ENCODE peak calls at places on chromosomes 4 and X, in six cellular contexts. One of them, this sample, is unnamed.

GRCh38 chrX:150310881-150311280 is 52.2 kb upstream of the MAMLD1 start:
- DNase-seq in H1: no peak
- DNase-seq in mesendoderm: no peak
- DNase-seq in IMR-90: no peak
- DNase-seq in mesenchymal stem cell: no peak
- DNase-seq in neuronal stem cell: no peak
- DNase-seq in this sample: peak

GRCh38 chr4:6894528-6895498 is 14.8 kb upstream of the TBC1D14 start:
- DNase-seq in neuronal stem cell: no peak
- DNase-seq in IMR-90: no peak
- DNase-seq in H1: no peak
- DNase-seq in mesendoderm: no peak
- DNase-seq in mesenchymal stem cell: no peak
- DNase-seq in this sample: no peak

GRCh38 chrX:153709726-153710674 is 14.2 kb downstream of the BCAP31 start:
- DNase-seq in mesenchymal stem cell: no peak
- DNase-seq in neuronal stem cell: no peak
- DNase-seq in mesendoderm: no peak
- DNase-seq in IMR-90: no peak
- DNase-seq in H1: no peak
- DNase-seq in this sample: no peak

GRCh38 chrX:17788439-17788838 is 51.1 kb downstream of the SCML1 start:
- DNase-seq in neuronal stem cell: peak
- DNase-seq in IMR-90: peak
- DNase-seq in mesendoderm: peak
- DNase-seq in H1: peak
- DNase-seq in mesenchymal stem cell: peak
- DNase-seq in this sample: peak

GRCh38 chr4:148007303-148007702 is 275.4 kb downstream of the ARHGAP10 start:
- DNase-seq in mesenchymal stem cell: peak
- DNase-seq in IMR-90: peak
- DNase-seq in mesendoderm: peak
- DNase-seq in neuronal stem cell: no peak
- DNase-seq in H1: no peak
- DNase-seq in this sample: no peak

GRCh38 chrX:132384301-132384700 is 104.5 kb downstream of the MBNL3 start:
- DNase-seq in mesendoderm: no peak
- DNase-seq in IMR-90: no peak
- DNase-seq in mesenchymal stem cell: no peak
- DNase-seq in neuronal stem cell: no peak
- DNase-seq in H1: no peak
- DNase-seq in this sample: no peak

GRCh38 chr4:65502151-65502691 is 168.1 kb downstream of the EPHA5 start:
- DNase-seq in mesendoderm: no peak
- DNase-seq in neuronal stem cell: no peak
- DNase-seq in IMR-90: peak
- DNase-seq in H1: no peak
- DNase-seq in mesenchymal stem cell: peak
- DNase-seq in this sample: no peak

GRCh38 chr4:10741221-10741620 is 56.7 kb upstream of the CLNK start:
- DNase-seq in mesendoderm: no peak
- DNase-seq in mesenchymal stem cell: no peak
- DNase-seq in neuronal stem cell: no peak
- DNase-seq in IMR-90: peak
- DNase-seq in H1: no peak
- DNase-seq in this sample: no peak

GRCh38 chrX:323721-324628 is 5.4 kb upstream of the GTPBP6 start:
- DNase-seq in mesenchymal stem cell: peak
- DNase-seq in neuronal stem cell: no peak
- DNase-seq in IMR-90: peak
- DNase-seq in mesendoderm: peak
- DNase-seq in H1: no peak
- DNase-seq in this sample: peak

GRCh38 chrX:69163936-69164741 is 1.1 kb downstream of the PJA1 start:
- DNase-seq in IMR-90: no peak
- DNase-seq in mesenchymal stem cell: peak
- DNase-seq in mesendoderm: peak
- DNase-seq in neuronal stem cell: no peak
- DNase-seq in H1: no peak
- DNase-seq in this sample: peak

GRCh38 chr4:84965558-84966381 is 720 bp downstream of the WDFY3 start:
- DNase-seq in H1: no peak
- DNase-seq in mesendoderm: peak
- DNase-seq in mesenchymal stem cell: peak
- DNase-seq in neuronal stem cell: peak
- DNase-seq in IMR-90: peak
- DNase-seq in this sample: peak

GRCh38 chr4:76373919-76374552 is 46.9 kb downstream of the CCDC158 start:
- DNase-seq in mesendoderm: no peak
- DNase-seq in mesenchymal stem cell: no peak
- DNase-seq in IMR-90: no peak
- DNase-seq in neuronal stem cell: no peak
- DNase-seq in H1: no peak
- DNase-seq in this sample: no peak

GRCh38 chr4:158068063-158068462 is 104.8 kb downstream of the GASK1B start:
- DNase-seq in mesenchymal stem cell: no peak
- DNase-seq in neuronal stem cell: no peak
- DNase-seq in IMR-90: peak
- DNase-seq in H1: no peak
- DNase-seq in mesendoderm: no peak
- DNase-seq in this sample: no peak

GRCh38 chrX:109886122-109886761 is 116.7 kb upstream of the TMEM164 start:
- DNase-seq in H1: no peak
- DNase-seq in neuronal stem cell: peak
- DNase-seq in mesenchymal stem cell: peak
- DNase-seq in mesendoderm: peak
- DNase-seq in IMR-90: peak
- DNase-seq in this sample: peak

GRCh38 chr4:88623097-88623496 is 30.8 kb downstream of the HERC3 start:
- DNase-seq in IMR-90: peak
- DNase-seq in H1: no peak
- DNase-seq in neuronal stem cell: no peak
- DNase-seq in mesenchymal stem cell: peak
- DNase-seq in mesendoderm: no peak
- DNase-seq in this sample: no peak

GRCh38 chr4:150080335-150080734 is 2.1 kb downstream of the DCLK2 start:
- DNase-seq in mesenchymal stem cell: peak
- DNase-seq in mesendoderm: no peak
- DNase-seq in neuronal stem cell: no peak
- DNase-seq in IMR-90: peak
- DNase-seq in H1: no peak
- DNase-seq in this sample: no peak
- H3K4me2 ChIP-seq in mesenchymal stem cell: no peak
- H3K4me2 ChIP-seq in mesendoderm: no peak
- H3K4me2 ChIP-seq in neuronal stem cell: no peak
- H3K4me2 ChIP-seq in IMR-90: peak
- H3K4me2 ChIP-seq in H1: no peak
- H3K4me2 ChIP-seq in this sample: no peak

DNA sequence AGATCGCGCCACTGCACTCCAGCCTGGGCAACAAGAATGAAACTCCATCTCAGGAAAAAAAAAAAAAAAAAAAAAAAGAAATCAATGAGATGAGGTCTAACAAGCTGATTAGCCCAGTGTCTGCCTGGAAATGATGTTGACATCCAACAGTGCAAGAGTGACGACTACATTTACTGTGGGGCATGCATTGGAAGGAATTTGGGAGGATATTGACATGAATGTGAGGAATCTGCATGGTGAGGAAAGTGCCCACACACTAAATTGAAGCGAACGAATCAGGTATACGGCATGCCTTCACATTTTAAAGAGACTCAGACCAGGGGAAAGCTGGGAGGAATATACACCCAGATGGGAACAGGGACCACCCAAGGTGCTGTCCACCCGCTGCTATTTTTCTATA is 57.9 kb downstream of the ABLIM2 start:
- DNase-seq in H1: no peak
- DNase-seq in neuronal stem cell: no peak
- DNase-seq in mesendoderm: no peak
- DNase-seq in IMR-90: no peak
- DNase-seq in mesenchymal stem cell: no peak
- DNase-seq in this sample: no peak
- H2BK15ac ChIP-seq in H1: no peak
- H2BK15ac ChIP-seq in neuronal stem cell: no peak
- H2BK15ac ChIP-seq in mesendoderm: no peak
- H2BK15ac ChIP-seq in IMR-90: no peak
- H2BK15ac ChIP-seq in mesenchymal stem cell: no peak
- H2BK15ac ChIP-seq in this sample: no peak

DNA sequence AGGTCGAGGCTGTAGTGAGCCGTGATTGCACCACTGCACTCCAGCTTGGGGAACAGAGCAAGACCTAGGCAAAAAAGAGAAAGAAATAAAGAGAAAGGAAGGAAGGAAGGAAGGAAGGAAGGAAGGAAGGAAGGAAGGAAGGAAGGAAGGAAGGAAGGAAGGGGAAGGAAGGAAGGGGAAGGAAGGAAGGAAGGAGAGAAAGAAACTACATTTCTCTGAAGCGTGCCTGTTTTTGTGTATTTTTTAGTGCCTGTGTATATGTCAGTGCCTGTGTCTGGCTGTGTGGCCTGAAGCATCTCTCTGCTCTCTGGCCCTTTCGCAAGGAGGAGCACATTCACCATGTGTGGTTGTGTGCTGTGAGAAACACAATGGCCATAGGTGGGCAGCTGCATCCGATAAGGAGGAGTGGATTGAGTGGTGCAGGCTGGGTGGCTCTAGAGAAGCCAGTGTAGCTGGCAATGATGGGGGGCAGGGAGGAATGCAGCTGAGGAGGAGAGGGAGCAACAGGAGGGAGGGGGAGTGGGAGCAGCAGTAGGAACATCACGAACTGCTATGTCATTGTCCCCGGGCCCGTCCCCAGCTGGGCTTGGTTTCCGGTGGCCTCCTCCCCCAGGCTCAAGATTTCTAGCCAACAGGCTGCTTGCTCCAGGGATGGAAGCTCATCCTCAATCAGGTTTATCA is 11.4 kb downstream of the SYN1 start:
- DNase-seq in H1: no peak
- DNase-seq in mesenchymal stem cell: no peak
- DNase-seq in mesendoderm: peak
- DNase-seq in IMR-90: no peak
- DNase-seq in neuronal stem cell: no peak
- DNase-seq in this sample: peak
- H3K9ac ChIP-seq in H1: no peak
- H3K9ac ChIP-seq in mesenchymal stem cell: no peak
- H3K9ac ChIP-seq in mesendoderm: no peak
- H3K9ac ChIP-seq in IMR-90: no peak
- H3K9ac ChIP-seq in neuronal stem cell: no peak
- H3K9ac ChIP-seq in this sample: no peak

DNA sequence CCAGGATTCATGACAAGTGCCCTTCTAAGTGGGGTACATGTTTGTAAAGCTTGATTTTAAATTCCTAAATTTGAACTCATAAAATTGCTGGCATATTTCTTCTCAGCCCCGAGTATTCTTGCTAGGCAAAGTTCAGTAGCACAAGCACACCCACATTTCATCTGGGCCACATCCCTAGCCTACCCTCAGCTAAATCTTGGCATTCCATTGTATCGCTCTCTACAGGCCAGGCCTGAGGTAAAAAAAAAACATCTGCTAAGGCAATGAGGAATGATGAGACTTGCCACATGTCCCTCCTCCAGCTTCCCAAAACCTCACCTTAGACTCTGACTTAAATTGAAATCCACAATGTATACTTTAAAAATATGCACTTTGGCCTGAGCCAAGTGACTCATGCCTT is 51.4 kb upstream of the VCX3B start:
- DNase-seq in H1: no peak
- DNase-seq in mesendoderm: peak
- DNase-seq in IMR-90: no peak
- DNase-seq in mesenchymal stem cell: no peak
- DNase-seq in neuronal stem cell: no peak
- DNase-seq in this sample: no peak
- H3K4me2 ChIP-seq in H1: no peak
- H3K4me2 ChIP-seq in mesendoderm: no peak
- H3K4me2 ChIP-seq in IMR-90: no peak
- H3K4me2 ChIP-seq in mesenchymal stem cell: no peak
- H3K4me2 ChIP-seq in neuronal stem cell: no peak
- H3K4me2 ChIP-seq in this sample: no peak